ENCODE peak calls at places on chromosomes 11 and 22, in nine cellular contexts. I is A549; N is neural progenitor cell; H is RWPE2; M is CD8-positive, alpha-beta T cell; P is lower lobe of right lung; C is tibial artery; J is GM23338; U is endothelial cell. Y is an unnamed sample.

GRCh38 chr11:12207384-12208150 is 97.2 kb downstream of the MICAL2 start:
- DNase-seq in U (no peak), H (no peak), P (no peak), M (no peak), I (no peak), C (peak; percentile 15), N (no peak), J (no peak), Y (no peak)

GRCh38 chr11:64894070-64894811 is 15.8 kb upstream of the EHD1 start:
- DNase-seq in J (peak; percentile 93), H (no peak), I (peak; percentile 83), M (peak; percentile 97), U (peak; percentile 85), N (peak; percentile 80), C (peak; percentile 87), P (peak; percentile 93), Y (peak; percentile 92)

GRCh38 chr22:46604306-46604690 is 15.9 kb upstream of the GRAMD4 start:
- DNase-seq in J (no peak), I (no peak), P (peak; percentile 70), U (no peak), C (no peak), N (no peak), M (peak; percentile 57), H (no peak), Y (no peak)

GRCh38 chr11:65718964-65719492 is 1.6 kb downstream of the RNASEH2C start:
- DNase-seq in M (no peak), I (no peak), P (no peak), C (no peak), N (no peak), J (no peak), H (no peak), U (no peak), Y (no peak)

GRCh38 chr11:71336176-71336995 is 84.0 kb upstream of the SHANK2 start:
- DNase-seq in U (no peak), I (no peak), C (peak; percentile 24), H (peak; percentile 9), N (no peak), P (no peak), J (no peak), M (no peak), Y (peak; percentile 64)

GRCh38 chr11:10450451-10451398 is 4.3 kb upstream of the AMPD3 start:
- DNase-seq in P (peak; percentile 79), I (peak; percentile 45), H (no peak), J (peak; percentile 90), N (peak; percentile 72), C (no peak), M (peak; percentile 79), U (peak; percentile 50), Y (no peak)

GRCh38 chr11:35943761-35944502 is at the start of gene LDLRAD3:
- DNase-seq in I (peak; percentile 70), C (peak; percentile 87), U (peak; percentile 79), N (peak; percentile 93), H (peak; percentile 69), J (peak; percentile 85), M (no peak), P (peak; percentile 81), Y (peak; percentile 92)

GRCh38 chr11:70535191-70535971 is 137.1 kb downstream of the CTTN start:
- DNase-seq in J (no peak), I (no peak), H (peak; percentile 38), U (no peak), N (no peak), M (no peak), P (no peak), C (no peak), Y (no peak)

GRCh38 chr22:37752189-37753061 is 55.3 kb upstream of the GCAT start:
- DNase-seq in H (peak; percentile 99), C (peak; percentile 96), N (peak; percentile 56), I (peak; percentile 64), M (no peak), P (peak; percentile 87), J (no peak), U (no peak), Y (peak; percentile 97)

GRCh38 chr22:47914481-47915097 is 1152.1 kb downstream of the TBC1D22A start:
- DNase-seq in I (no peak), C (no peak), J (no peak), H (no peak), P (no peak), U (no peak), M (no peak), N (no peak), Y (no peak)

GRCh38 chr11:118175600-118176399 is 639 bp downstream of the SCN2B start:
- DNase-seq in P (no peak), U (no peak), M (no peak), N (no peak), J (no peak), I (no peak), H (no peak), C (no peak), Y (no peak)

GRCh38 chr11:63682045-63682915 is 980 bp downstream of the RTN3 start:
- DNase-seq in M (no peak), U (no peak), J (peak; percentile 66), N (peak; percentile 63), C (no peak), I (peak; percentile 42), H (no peak), P (peak; percentile 55), Y (no peak)

GRCh38 chr11:35083181-35084061 is 55.5 kb upstream of the CD44 start:
- DNase-seq in U (no peak), H (no peak), N (peak; percentile 6), P (peak; percentile 81), M (peak; percentile 65), J (peak; percentile 37), C (peak; percentile 76), I (peak; percentile 77), Y (peak; percentile 95)

GRCh38 chr11:114263510-114264170 is 32.6 kb upstream of the NNMT start:
- DNase-seq in U (no peak), J (no peak), C (no peak), I (no peak), H (no peak), P (no peak), M (no peak), N (no peak), Y (no peak)

GRCh38 chr11:113104390-113105251 is 143.4 kb downstream of the NCAM1 start:
- DNase-seq in P (no peak), H (no peak), I (no peak), C (no peak), N (peak; percentile 52), M (no peak), J (no peak), U (no peak), Y (no peak)

GRCh38 chr11:124895471-124895971 is 2.1 kb downstream of the ROBO4 start:
- DNase-seq in N (no peak), P (no peak), M (no peak), I (no peak), H (no peak), C (peak; percentile 63), J (no peak), U (no peak), Y (peak; percentile 80)

GRCh38 chr11:129894281-129895125 is 875 bp downstream of the NFRKB start:
- DNase-seq in I (no peak), N (no peak), P (no peak), C (no peak), J (no peak), H (no peak), M (no peak), U (no peak), Y (no peak)

DNA sequence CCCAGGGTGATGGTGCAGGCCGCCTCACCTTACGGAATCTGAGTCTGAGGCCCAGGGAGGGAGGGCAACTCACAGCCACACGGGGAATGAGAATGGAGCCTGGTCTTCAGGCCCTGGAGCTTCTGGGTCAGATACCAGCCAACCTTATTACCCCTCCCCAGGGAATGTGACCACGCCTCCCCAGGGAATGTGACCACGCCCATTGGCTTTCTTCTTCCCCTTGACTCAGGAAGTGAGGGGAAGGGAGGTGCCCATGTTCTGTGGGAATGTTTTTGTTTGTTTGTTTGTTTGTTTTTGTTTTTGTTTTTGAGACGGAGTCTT is 57.5 kb upstream of the RBFOX2 start:
- DNase-seq in N (no peak), P (no peak), C (no peak), U (no peak), I (no peak), M (no peak), J (peak; percentile 73), H (no peak), Y (no peak)
- TF ChIP-seq CTCF in N (no peak), P (no peak), C (no peak), U (no peak), I (no peak), M (no peak), J (no peak), H (no peak), Y (no peak)

GRCh38 chr11:46958777-46959176 is 22.2 kb downstream of the CSTPP1 start:
- DNase-seq in P (no peak), M (no peak), N (no peak), C (no peak), H (no peak), U (no peak), J (no peak), I (no peak), Y (no peak)
- TF ChIP-seq CTCF in P (no peak), M (no peak), N (no peak), C (no peak), H (no peak), U (no peak), J (no peak), I (no peak), Y (no peak)

GRCh38 chr11:86517557-86517956 is 142.9 kb downstream of the CCDC81 start:
- DNase-seq in N (no peak), U (no peak), C (no peak), I (no peak), J (no peak), M (no peak), H (no peak), P (no peak), Y (no peak)

GRCh38 chr11:86513746-86514373 is 139.2 kb downstream of the CCDC81 start:
- DNase-seq in I (no peak), P (no peak), C (no peak), U (no peak), M (no peak), H (no peak), J (no peak), N (no peak), Y (no peak)

GRCh38 chr11:86514453-86514852 is 139.8 kb downstream of the CCDC81 start:
- DNase-seq in I (no peak), H (no peak), J (no peak), C (no peak), U (no peak), N (no peak), M (no peak), P (no peak), Y (no peak)

GRCh38 chr11:86513138-86513537 is 138.5 kb downstream of the CCDC81 start:
- DNase-seq in I (no peak), N (no peak), U (no peak), P (no peak), H (no peak), J (no peak), C (no peak), M (no peak), Y (no peak)

GRCh38 chr11:86515297-86516094 is 140.8 kb downstream of the CCDC81 start:
- DNase-seq in U (peak; percentile 27), M (no peak), J (no peak), C (no peak), P (no peak), H (peak; percentile 76), N (no peak), I (no peak), Y (no peak)
- TF ChIP-seq CTCF in U (no peak), M (no peak), J (no peak), C (no peak), P (no peak), H (no peak), N (no peak), I (no peak), Y (no peak)

DNA sequence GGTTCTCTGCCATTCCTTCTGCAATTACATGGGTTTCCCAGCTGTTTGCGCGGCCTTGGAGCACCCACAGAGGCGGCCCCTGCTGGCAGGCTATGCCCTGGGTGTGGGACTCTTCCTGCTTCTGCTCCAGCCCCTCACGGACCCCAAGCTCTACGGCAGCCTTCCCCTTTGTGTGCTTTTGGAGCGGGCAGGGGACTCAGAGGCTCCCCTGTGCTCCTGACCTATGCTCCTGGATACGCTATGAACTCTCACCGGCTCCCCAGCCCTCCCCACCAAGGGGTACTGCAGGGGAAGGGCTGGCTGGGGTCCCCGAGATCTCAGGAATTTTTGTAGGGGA is 2.6 kb downstream of the RCE1 start:
- DNase-seq in N (no peak), M (no peak), H (no peak), I (no peak), J (no peak), U (no peak), C (peak; percentile 57), P (no peak), Y (no peak)
- TF ChIP-seq CTCF in N (no peak), M (no peak), H (no peak), I (no peak), J (peak; percentile 22), U (no peak), C (no peak), P (no peak), Y (no peak)

Y was measured in osteocyte.